ENCODE peak calls at places on chromosomes 5 and 9, in nine cellular contexts. P is A549, M is tibial nerve, Z is stomach, X is ovary, R is upper lobe of left lung, U is GM12878, C is H1, Q is esophagus muscularis mucosa. T is an unnamed sample. For H3K4me1, the result is how much of the 10 kb centered on the place peaks cover.

GRCh38 chr5:138542120-138542955 is 698 bp downstream of the ETF1 start:
- DNase-seq in P (no peak), M (no peak), Z (peak), X (peak), R (no peak), U (no peak), C (no peak), Q (no peak), T (peak)

GRCh38 chr9:131960311-131960710 is 119.4 kb downstream of the MED27 start:
- DNase-seq in P (no peak), M (no peak), Z (no peak), X (no peak), R (no peak), U (no peak), C (no peak), Q (no peak), T (no peak)

GRCh38 chr5:89769975-89770374 is 639.6 kb downstream of the CETN3 start:
- DNase-seq in P (no peak), M (no peak), Z (no peak), X (no peak), R (no peak), U (no peak), C (no peak), Q (no peak), T (no peak)

GRCh38 chr5:143542798-143543144 is 139.3 kb upstream of the NR3C1 start:
- DNase-seq in P (no peak), M (no peak), Z (no peak), X (no peak), R (no peak), U (no peak), C (no peak), Q (no peak), T (no peak)

GRCh38 chr9:89382026-89382986 is 64.0 kb downstream of the SECISBP2 start:
- DNase-seq in P (no peak), M (no peak), Z (no peak), X (no peak), R (peak), U (no peak), C (no peak), Q (no peak), T (no peak)

GRCh38 chr5:140795259-140795641 is 598 bp downstream of the PCDHA2 start:
- DNase-seq in P (peak), M (no peak), Z (no peak), X (no peak), R (no peak), U (no peak), C (no peak), Q (no peak), T (no peak)

GRCh38 chr9:96293481-96293880 is 8.5 kb downstream of the HSD17B3 start:
- DNase-seq in P (no peak), M (no peak), Z (no peak), X (no peak), R (no peak), U (no peak), C (no peak), Q (no peak), T (no peak)

GRCh38 chr5:115070737-115071136 is 99.0 kb downstream of the TRIM36 start:
- DNase-seq in P (no peak), M (no peak), Z (no peak), X (no peak), R (no peak), U (no peak), C (no peak), Q (peak), T (no peak)

GRCh38 chr9:14075218-14075617 is 238.7 kb downstream of the NFIB start:
- DNase-seq in P (no peak), M (no peak), Z (no peak), X (no peak), R (no peak), U (no peak), C (no peak), Q (no peak), T (no peak)

GRCh38 chr9:75548871-75549270 is 341.6 kb upstream of the PCSK5 start:
- DNase-seq in P (no peak), M (no peak), Z (no peak), X (no peak), R (no peak), U (no peak), C (no peak), Q (no peak), T (no peak)

GRCh38 chr5:104241051-104241450 is 678.5 kb upstream of the NUDT12 start:
- DNase-seq in P (no peak), M (no peak), Z (no peak), X (no peak), R (no peak), U (no peak), C (no peak), Q (no peak), T (peak)

GRCh38 chr5:32865475-32865874 is 154.4 kb downstream of the NPR3 start:
- DNase-seq in P (no peak), M (no peak), Z (no peak), X (no peak), R (no peak), U (no peak), C (no peak), Q (no peak), T (no peak)

GRCh38 chr9:98875536-98875935 is 68.1 kb downstream of the GALNT12 start:
- DNase-seq in P (no peak), M (no peak), Z (no peak), X (no peak), R (no peak), U (no peak), C (no peak), Q (no peak), T (no peak)

GRCh38 chr5:111512026-111512405 is 319 bp downstream of the STARD4 start:
- DNase-seq in P (peak), M (peak), Z (no peak), X (peak), R (no peak), U (no peak), C (no peak), Q (peak), T (peak)

GRCh38 chr5:83095973-83096539 is 18.7 kb downstream of the XRCC4 start:
- DNase-seq in P (peak), M (no peak), Z (no peak), X (no peak), R (no peak), U (no peak), C (no peak), Q (no peak), T (no peak)

GRCh38 chr5:151281001-151281639 is 22.4 kb downstream of the SLC36A3 start:
- DNase-seq in P (no peak), M (no peak), Z (no peak), X (no peak), R (no peak), U (no peak), C (no peak), Q (no peak), T (no peak)

GRCh38 chr5:43007911-43008368 is 32.2 kb downstream of the ANXA2R start:
- DNase-seq in P (peak), M (peak), Z (peak), X (peak), R (peak), U (no peak), C (peak), Q (peak), T (peak)

GRCh38 chr5:1101991-1102713 is 9.7 kb downstream of the SLC12A7 start:
- DNase-seq in P (no peak), M (no peak), Z (no peak), X (no peak), R (peak), U (no peak), C (no peak), Q (no peak), T (peak)

GRCh38 chr5:14208071-14209021 is 65.2 kb downstream of the TRIO start:
- DNase-seq in P (peak), M (no peak), Z (no peak), X (no peak), R (no peak), U (peak), C (no peak), Q (no peak), T (no peak)

GRCh38 chr5:28523887-28524637 is 1485.7 kb upstream of the CDH9 start:
- DNase-seq in P (peak), M (peak), Z (no peak), X (no peak), R (no peak), U (no peak), C (no peak), Q (no peak), T (no peak)

GRCh38 chr9:28824410-28824963 is 1251.2 kb upstream of the C9orf72 start:
- DNase-seq in P (no peak), M (no peak), Z (no peak), X (no peak), R (no peak), U (no peak), C (no peak), Q (no peak), T (no peak)

GRCh38 chr9:14240491-14240890 is 73.5 kb downstream of the NFIB start:
- DNase-seq in P (no peak), M (no peak), Z (no peak), X (no peak), R (no peak), U (no peak), C (no peak), Q (no peak), T (no peak)

GRCh38 chr5:178690208-178690607 is 40.3 kb downstream of the ZNF354A start:
- DNase-seq in P (no peak), M (no peak), Z (no peak), X (no peak), R (no peak), U (no peak), C (no peak), Q (no peak), T (no peak)

GRCh38 chr5:61120534-61120933 is 41.7 kb downstream of the SMIM15 start:
- DNase-seq in P (no peak), M (no peak), Z (no peak), X (no peak), R (no peak), U (no peak), C (no peak), Q (no peak), T (no peak)

GRCh38 chr5:61123145-61123544 is 39.1 kb downstream of the SMIM15 start:
- DNase-seq in P (no peak), M (no peak), Z (no peak), X (no peak), R (no peak), U (no peak), C (no peak), Q (no peak), T (no peak)
- H3K27ac ChIP-seq in P (no peak), M (no peak), Z (no peak), X (no peak), R (no peak), U (no peak), C (no peak), Q (no peak), T (no peak)

DNA sequence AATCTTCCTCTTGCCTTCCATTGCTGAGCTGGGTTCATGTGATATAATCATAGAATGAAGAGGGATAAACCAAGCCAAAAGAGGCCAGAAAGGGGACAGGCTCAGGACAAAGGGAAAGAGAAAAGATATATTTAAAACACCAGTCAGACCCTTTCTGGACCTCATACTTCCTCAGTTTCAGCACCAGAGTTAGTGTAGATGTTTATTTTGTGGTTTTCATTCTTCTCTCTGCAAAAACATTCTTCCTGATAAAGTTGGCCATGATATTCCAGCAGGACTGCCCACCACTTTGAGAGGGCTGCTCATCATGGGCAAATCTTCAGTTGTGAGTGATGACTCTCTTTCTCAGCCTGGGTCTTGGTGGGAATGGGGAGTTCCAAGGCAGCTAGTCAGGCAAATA is 256.9 kb upstream of the CD180 start:
- DNase-seq in P (no peak), M (no peak), Z (no peak), X (no peak), R (no peak), U (no peak), C (no peak), Q (no peak), T (no peak)
- TF ChIP-seq EP300 in P (no peak), M (no peak), Z (no peak), X (no peak), R (no peak), U (no peak), C (no peak), Q (no peak), T (no peak)

DNA sequence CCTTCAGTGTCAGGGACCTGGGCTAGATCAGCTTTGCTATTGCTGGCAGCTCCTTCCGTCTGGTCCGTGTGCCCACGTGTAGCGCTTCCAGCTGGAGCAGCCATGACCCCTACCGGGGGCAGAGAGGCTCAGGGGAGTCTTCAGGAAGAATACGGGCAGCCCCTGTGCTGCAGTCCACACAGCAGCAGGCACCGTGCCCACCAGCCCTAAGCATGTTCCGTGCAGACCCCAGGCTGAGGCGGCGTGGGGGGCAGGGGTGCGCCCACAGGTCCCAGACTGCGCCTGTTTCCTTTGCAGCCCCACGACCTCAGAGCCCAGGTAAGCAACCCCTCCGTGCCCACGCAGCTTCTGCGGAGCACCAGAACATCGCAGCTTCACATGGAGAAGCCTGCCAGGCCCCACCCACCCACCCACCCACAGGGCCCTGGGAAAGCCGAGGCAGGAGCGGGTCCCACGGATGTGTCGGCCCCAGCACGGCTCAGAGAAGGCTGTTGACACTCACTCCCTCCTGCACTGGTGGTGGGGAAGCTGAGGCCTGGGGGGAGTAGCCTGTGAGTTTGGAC is 83.1 kb downstream of the KCNT1 start:
- DNase-seq in P (no peak), M (no peak), Z (no peak), X (no peak), R (peak), U (no peak), C (no peak), Q (no peak), T (no peak)
- H3K4me1 ChIP-seq in P (under half), M (under half), Z (under half), X (under half), R (under half), U (under half), C (under half), Q (under half), T (under half)

GRCh38 chr9:69299316-69299715 is 25.7 kb upstream of the ENTREP1 start:
- DNase-seq in P (no peak), M (no peak), Z (no peak), X (no peak), R (no peak), U (no peak), C (no peak), Q (no peak), T (no peak)
- H3K27ac ChIP-seq in P (no peak), M (no peak), Z (no peak), X (no peak), R (no peak), U (no peak), C (no peak), Q (no peak), T (no peak)

DNA sequence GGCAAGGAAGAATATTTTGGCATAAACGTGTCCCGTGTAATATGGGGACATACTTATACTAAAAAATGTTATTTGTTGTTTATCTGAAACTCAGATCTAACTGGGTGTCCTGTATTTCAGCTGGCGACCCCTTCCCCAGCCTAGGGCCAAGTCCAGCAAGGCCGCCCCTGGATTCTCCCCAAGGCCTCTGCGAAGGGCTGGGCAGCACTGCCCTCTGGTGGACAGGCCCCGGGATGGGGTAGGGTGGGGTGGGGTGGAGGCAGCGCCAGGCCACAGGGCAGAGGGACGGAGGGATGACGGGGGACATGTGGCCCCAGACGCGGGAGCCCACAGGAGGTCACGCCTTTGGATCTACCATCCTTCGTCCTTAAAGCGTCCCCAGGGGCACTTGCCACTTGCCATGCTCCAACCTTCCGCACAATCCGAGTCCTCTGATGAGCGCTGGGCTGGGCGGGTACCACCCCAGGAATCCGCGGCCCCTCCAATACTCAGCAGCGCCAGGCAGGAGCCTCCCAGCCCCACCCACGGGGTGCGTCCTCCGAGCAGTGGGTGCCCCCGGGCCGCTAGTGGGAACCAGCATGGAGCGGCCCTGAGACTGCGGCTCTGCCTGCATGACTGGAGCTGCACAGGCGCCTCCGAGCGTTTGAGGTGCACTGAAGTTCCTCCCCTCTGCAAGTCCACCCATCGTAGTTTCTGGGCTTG is 7.1 kb upstream of the AGPAT2 start:
- DNase-seq in P (peak), M (peak), Z (peak), X (peak), R (peak), U (no peak), C (peak), Q (no peak), T (no peak)
- TF ChIP-seq EP300 in P (no peak), M (no peak), Z (no peak), X (no peak), R (no peak), U (no peak), C (no peak), Q (no peak), T (no peak)

DNA sequence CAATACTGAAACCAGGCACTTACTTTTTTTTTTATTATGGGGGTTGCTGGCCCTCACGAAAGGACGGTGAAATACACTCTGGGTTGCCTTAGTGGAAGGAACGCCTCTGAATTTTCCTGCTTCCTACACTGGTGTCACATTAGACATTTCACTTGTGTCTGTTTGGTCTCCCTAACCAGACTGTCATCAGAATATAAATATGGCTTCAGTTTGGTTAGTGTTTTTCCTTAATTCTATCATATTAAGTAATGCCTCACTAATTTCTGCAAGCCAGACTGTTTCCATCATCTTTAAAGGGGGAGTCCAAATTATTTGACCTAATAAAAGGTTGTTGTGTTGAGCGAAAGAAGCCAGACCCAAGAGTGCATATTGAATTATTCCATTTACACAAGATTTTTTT is 4.7 kb downstream of the GLIS3 start:
- DNase-seq in P (no peak), M (no peak), Z (no peak), X (no peak), R (no peak), U (no peak), C (no peak), Q (peak), T (no peak)
- H3K4me1 ChIP-seq in P (half or more), M (under half), Z (under half), X (under half), R (under half), U (under half), C (under half), Q (under half), T (under half)

DNA sequence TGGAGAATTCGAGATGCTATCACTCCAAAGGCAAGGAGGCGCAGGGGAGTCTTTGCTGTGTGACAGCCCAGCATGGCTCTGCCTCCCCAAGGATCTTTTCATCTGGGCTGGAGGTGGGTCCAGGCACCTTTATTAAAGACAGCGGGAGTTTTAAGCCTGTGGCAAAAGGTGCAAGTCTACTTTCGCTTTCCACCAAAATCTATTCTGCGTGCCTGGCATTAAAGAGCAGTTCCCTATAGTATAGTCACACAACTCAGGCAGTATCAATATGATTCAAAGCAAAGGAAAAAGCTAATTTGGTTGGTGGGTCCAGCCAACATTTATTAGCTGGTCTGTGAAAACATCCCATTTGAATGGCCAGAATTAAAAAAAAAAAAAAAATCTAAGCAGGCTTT is 398.7 kb downstream of the EBF1 start:
- DNase-seq in P (no peak), M (no peak), Z (no peak), X (no peak), R (no peak), U (no peak), C (no peak), Q (no peak), T (no peak)
- H3K27ac ChIP-seq in P (peak), M (no peak), Z (no peak), X (no peak), R (no peak), U (no peak), C (no peak), Q (peak), T (peak)

DNA sequence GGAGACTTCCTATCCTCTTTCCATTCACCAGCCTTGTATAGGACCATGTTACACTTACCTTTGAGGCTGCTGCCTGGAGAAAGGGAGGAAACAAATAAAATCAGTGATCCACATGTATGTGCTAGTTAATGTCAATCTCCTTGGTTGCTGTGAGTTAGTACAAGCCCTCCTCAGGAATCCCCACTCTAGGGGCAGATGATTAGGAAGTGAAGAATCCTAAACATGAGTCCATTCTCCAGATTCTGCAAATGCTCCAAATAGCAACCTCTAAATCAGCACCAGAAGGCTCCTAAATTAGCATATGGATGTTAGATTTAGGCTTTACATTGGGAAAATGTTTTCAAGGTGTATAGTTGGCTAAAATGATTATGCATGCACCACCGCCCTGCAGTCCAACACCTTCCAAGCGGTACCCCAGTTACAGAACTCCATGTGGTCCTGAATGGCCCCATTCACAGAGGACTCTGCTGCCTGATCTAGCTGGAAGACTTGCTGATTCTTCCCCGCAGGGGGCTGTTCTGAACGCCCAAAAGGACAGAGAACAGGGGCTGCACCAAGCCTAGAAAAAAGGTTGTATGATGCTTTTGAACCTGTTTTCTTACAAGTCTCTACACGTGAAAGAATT is 123.2 kb downstream of the TLE1 start:
- DNase-seq in P (no peak), M (no peak), Z (no peak), X (no peak), R (no peak), U (no peak), C (no peak), Q (no peak), T (no peak)
- TF ChIP-seq EP300 in P (no peak), M (no peak), Z (no peak), X (no peak), R (no peak), U (no peak), C (no peak), Q (no peak), T (no peak)

T was measured in sigmoid colon.